ENCODE peak calls at places on chromosomes 4 and X, in ten cellular contexts. One of them, this sample, is unnamed.

GRCh38 chr4:108181704-108182103 is 13.0 kb upstream of the LEF1 start:
- DNase-seq in iris pigment epithelial cell: no peak
- DNase-seq in pulmonary artery endothelial cell: no peak
- DNase-seq in iPS-NIHi11: no peak
- DNase-seq in uterus: no peak
- DNase-seq in fibroblast of lung: no peak
- DNase-seq in stimulated activated CD8-positive, alpha-beta memory T cell treated with anti-CD3 and anti-CD28 coated beads, Interleukin-12 subunit alpha, Interleukin-12 subunit beta, amount 100 ng/mL, for 4 hours: no peak
- DNase-seq in activated CD4-positive, alpha-beta T cell treated with anti-CD3 and anti-CD28 coated beads for 1 hour: no peak
- DNase-seq in endodermal cell: no peak
- DNase-seq in stimulated activated CD4-positive, alpha-beta T cell treated with anti-CD3 and anti-CD28 coated beads, Interleukin-1b, Interleukin-23, amount 100 ng/mL, for 1 hour: no peak
- DNase-seq in this sample: no peak

GRCh38 chr4:99463566-99463965 is 28.4 kb upstream of the ADH7 start:
- DNase-seq in iris pigment epithelial cell: no peak
- DNase-seq in stimulated activated CD8-positive, alpha-beta memory T cell treated with anti-CD3 and anti-CD28 coated beads, Interleukin-12 subunit alpha, Interleukin-12 subunit beta, amount 100 ng/mL, for 4 hours: no peak
- DNase-seq in fibroblast of lung: no peak
- DNase-seq in stimulated activated CD4-positive, alpha-beta T cell treated with anti-CD3 and anti-CD28 coated beads, Interleukin-1b, Interleukin-23, amount 100 ng/mL, for 1 hour: no peak
- DNase-seq in iPS-NIHi11: no peak
- DNase-seq in endodermal cell: no peak
- DNase-seq in activated CD4-positive, alpha-beta T cell treated with anti-CD3 and anti-CD28 coated beads for 1 hour: no peak
- DNase-seq in pulmonary artery endothelial cell: no peak
- DNase-seq in uterus: no peak
- DNase-seq in this sample: no peak

GRCh38 chr4:4637710-4638109 is 95.9 kb upstream of the STX18 start:
- DNase-seq in endodermal cell: no peak
- DNase-seq in iPS-NIHi11: no peak
- DNase-seq in pulmonary artery endothelial cell: no peak
- DNase-seq in iris pigment epithelial cell: no peak
- DNase-seq in uterus: no peak
- DNase-seq in stimulated activated CD4-positive, alpha-beta T cell treated with anti-CD3 and anti-CD28 coated beads, Interleukin-1b, Interleukin-23, amount 100 ng/mL, for 1 hour: no peak
- DNase-seq in fibroblast of lung: no peak
- DNase-seq in activated CD4-positive, alpha-beta T cell treated with anti-CD3 and anti-CD28 coated beads for 1 hour: no peak
- DNase-seq in stimulated activated CD8-positive, alpha-beta memory T cell treated with anti-CD3 and anti-CD28 coated beads, Interleukin-12 subunit alpha, Interleukin-12 subunit beta, amount 100 ng/mL, for 4 hours: no peak
- DNase-seq in this sample: no peak

GRCh38 chr4:168540086-168540864 is 43.4 kb downstream of the PALLD start:
- DNase-seq in stimulated activated CD4-positive, alpha-beta T cell treated with anti-CD3 and anti-CD28 coated beads, Interleukin-1b, Interleukin-23, amount 100 ng/mL, for 1 hour: no peak
- DNase-seq in fibroblast of lung: peak
- DNase-seq in stimulated activated CD8-positive, alpha-beta memory T cell treated with anti-CD3 and anti-CD28 coated beads, Interleukin-12 subunit alpha, Interleukin-12 subunit beta, amount 100 ng/mL, for 4 hours: no peak
- DNase-seq in activated CD4-positive, alpha-beta T cell treated with anti-CD3 and anti-CD28 coated beads for 1 hour: no peak
- DNase-seq in iris pigment epithelial cell: peak
- DNase-seq in uterus: no peak
- DNase-seq in endodermal cell: no peak
- DNase-seq in pulmonary artery endothelial cell: no peak
- DNase-seq in iPS-NIHi11: no peak
- DNase-seq in this sample: peak

GRCh38 chr4:67436742-67437141 is 108.6 kb downstream of the CENPC start:
- DNase-seq in pulmonary artery endothelial cell: no peak
- DNase-seq in endodermal cell: no peak
- DNase-seq in stimulated activated CD8-positive, alpha-beta memory T cell treated with anti-CD3 and anti-CD28 coated beads, Interleukin-12 subunit alpha, Interleukin-12 subunit beta, amount 100 ng/mL, for 4 hours: no peak
- DNase-seq in iPS-NIHi11: no peak
- DNase-seq in activated CD4-positive, alpha-beta T cell treated with anti-CD3 and anti-CD28 coated beads for 1 hour: no peak
- DNase-seq in iris pigment epithelial cell: peak
- DNase-seq in stimulated activated CD4-positive, alpha-beta T cell treated with anti-CD3 and anti-CD28 coated beads, Interleukin-1b, Interleukin-23, amount 100 ng/mL, for 1 hour: no peak
- DNase-seq in fibroblast of lung: peak
- DNase-seq in uterus: no peak
- DNase-seq in this sample: no peak

GRCh38 chrX:82676386-82676785 is 831.7 kb upstream of the POU3F4 start:
- DNase-seq in stimulated activated CD4-positive, alpha-beta T cell treated with anti-CD3 and anti-CD28 coated beads, Interleukin-1b, Interleukin-23, amount 100 ng/mL, for 1 hour: no peak
- DNase-seq in stimulated activated CD8-positive, alpha-beta memory T cell treated with anti-CD3 and anti-CD28 coated beads, Interleukin-12 subunit alpha, Interleukin-12 subunit beta, amount 100 ng/mL, for 4 hours: no peak
- DNase-seq in iris pigment epithelial cell: peak
- DNase-seq in fibroblast of lung: no peak
- DNase-seq in activated CD4-positive, alpha-beta T cell treated with anti-CD3 and anti-CD28 coated beads for 1 hour: no peak
- DNase-seq in pulmonary artery endothelial cell: no peak
- DNase-seq in endodermal cell: no peak
- DNase-seq in iPS-NIHi11: no peak
- DNase-seq in uterus: no peak
- DNase-seq in this sample: no peak

GRCh38 chr4:185780472-185780871 is 31.5 kb downstream of the SORBS2 start:
- DNase-seq in stimulated activated CD8-positive, alpha-beta memory T cell treated with anti-CD3 and anti-CD28 coated beads, Interleukin-12 subunit alpha, Interleukin-12 subunit beta, amount 100 ng/mL, for 4 hours: no peak
- DNase-seq in fibroblast of lung: no peak
- DNase-seq in stimulated activated CD4-positive, alpha-beta T cell treated with anti-CD3 and anti-CD28 coated beads, Interleukin-1b, Interleukin-23, amount 100 ng/mL, for 1 hour: no peak
- DNase-seq in endodermal cell: no peak
- DNase-seq in iris pigment epithelial cell: no peak
- DNase-seq in uterus: no peak
- DNase-seq in iPS-NIHi11: no peak
- DNase-seq in activated CD4-positive, alpha-beta T cell treated with anti-CD3 and anti-CD28 coated beads for 1 hour: no peak
- DNase-seq in pulmonary artery endothelial cell: no peak
- DNase-seq in this sample: no peak

GRCh38 chrX:124573458-124573857 is 227.1 kb downstream of the SH2D1A start:
- DNase-seq in stimulated activated CD8-positive, alpha-beta memory T cell treated with anti-CD3 and anti-CD28 coated beads, Interleukin-12 subunit alpha, Interleukin-12 subunit beta, amount 100 ng/mL, for 4 hours: no peak
- DNase-seq in fibroblast of lung: no peak
- DNase-seq in iPS-NIHi11: no peak
- DNase-seq in endodermal cell: no peak
- DNase-seq in activated CD4-positive, alpha-beta T cell treated with anti-CD3 and anti-CD28 coated beads for 1 hour: no peak
- DNase-seq in pulmonary artery endothelial cell: no peak
- DNase-seq in iris pigment epithelial cell: peak
- DNase-seq in stimulated activated CD4-positive, alpha-beta T cell treated with anti-CD3 and anti-CD28 coated beads, Interleukin-1b, Interleukin-23, amount 100 ng/mL, for 1 hour: no peak
- DNase-seq in uterus: no peak
- DNase-seq in this sample: peak

GRCh38 chrX:70592091-70592490 is 147.5 kb downstream of the DLG3 start:
- DNase-seq in stimulated activated CD8-positive, alpha-beta memory T cell treated with anti-CD3 and anti-CD28 coated beads, Interleukin-12 subunit alpha, Interleukin-12 subunit beta, amount 100 ng/mL, for 4 hours: no peak
- DNase-seq in activated CD4-positive, alpha-beta T cell treated with anti-CD3 and anti-CD28 coated beads for 1 hour: no peak
- DNase-seq in iris pigment epithelial cell: peak
- DNase-seq in pulmonary artery endothelial cell: no peak
- DNase-seq in stimulated activated CD4-positive, alpha-beta T cell treated with anti-CD3 and anti-CD28 coated beads, Interleukin-1b, Interleukin-23, amount 100 ng/mL, for 1 hour: no peak
- DNase-seq in fibroblast of lung: peak
- DNase-seq in uterus: no peak
- DNase-seq in iPS-NIHi11: no peak
- DNase-seq in endodermal cell: no peak
- DNase-seq in this sample: peak

GRCh38 chr4:76854858-76855257 is 43.1 kb downstream of the SOWAHB start:
- DNase-seq in fibroblast of lung: no peak
- DNase-seq in pulmonary artery endothelial cell: no peak
- DNase-seq in activated CD4-positive, alpha-beta T cell treated with anti-CD3 and anti-CD28 coated beads for 1 hour: no peak
- DNase-seq in iPS-NIHi11: no peak
- DNase-seq in iris pigment epithelial cell: no peak
- DNase-seq in stimulated activated CD4-positive, alpha-beta T cell treated with anti-CD3 and anti-CD28 coated beads, Interleukin-1b, Interleukin-23, amount 100 ng/mL, for 1 hour: no peak
- DNase-seq in endodermal cell: no peak
- DNase-seq in stimulated activated CD8-positive, alpha-beta memory T cell treated with anti-CD3 and anti-CD28 coated beads, Interleukin-12 subunit alpha, Interleukin-12 subunit beta, amount 100 ng/mL, for 4 hours: no peak
- DNase-seq in uterus: no peak
- DNase-seq in this sample: no peak

GRCh38 chrX:11100281-11101035 is 10.7 kb upstream of the HCCS start:
- DNase-seq in activated CD4-positive, alpha-beta T cell treated with anti-CD3 and anti-CD28 coated beads for 1 hour: no peak
- DNase-seq in iPS-NIHi11: peak
- DNase-seq in endodermal cell: peak
- DNase-seq in uterus: peak
- DNase-seq in pulmonary artery endothelial cell: no peak
- DNase-seq in fibroblast of lung: peak
- DNase-seq in stimulated activated CD4-positive, alpha-beta T cell treated with anti-CD3 and anti-CD28 coated beads, Interleukin-1b, Interleukin-23, amount 100 ng/mL, for 1 hour: no peak
- DNase-seq in stimulated activated CD8-positive, alpha-beta memory T cell treated with anti-CD3 and anti-CD28 coated beads, Interleukin-12 subunit alpha, Interleukin-12 subunit beta, amount 100 ng/mL, for 4 hours: no peak
- DNase-seq in iris pigment epithelial cell: peak
- DNase-seq in this sample: peak

GRCh38 chr4:110196871-110197420 is 1.5 kb downstream of the ELOVL6 start:
- DNase-seq in fibroblast of lung: peak
- DNase-seq in stimulated activated CD8-positive, alpha-beta memory T cell treated with anti-CD3 and anti-CD28 coated beads, Interleukin-12 subunit alpha, Interleukin-12 subunit beta, amount 100 ng/mL, for 4 hours: peak
- DNase-seq in uterus: no peak
- DNase-seq in stimulated activated CD4-positive, alpha-beta T cell treated with anti-CD3 and anti-CD28 coated beads, Interleukin-1b, Interleukin-23, amount 100 ng/mL, for 1 hour: no peak
- DNase-seq in pulmonary artery endothelial cell: no peak
- DNase-seq in activated CD4-positive, alpha-beta T cell treated with anti-CD3 and anti-CD28 coated beads for 1 hour: peak
- DNase-seq in endodermal cell: no peak
- DNase-seq in iris pigment epithelial cell: peak
- DNase-seq in iPS-NIHi11: peak
- DNase-seq in this sample: peak

GRCh38 chr4:70721747-70722146 is at the start of gene RUFY3:
- DNase-seq in stimulated activated CD8-positive, alpha-beta memory T cell treated with anti-CD3 and anti-CD28 coated beads, Interleukin-12 subunit alpha, Interleukin-12 subunit beta, amount 100 ng/mL, for 4 hours: no peak
- DNase-seq in stimulated activated CD4-positive, alpha-beta T cell treated with anti-CD3 and anti-CD28 coated beads, Interleukin-1b, Interleukin-23, amount 100 ng/mL, for 1 hour: no peak
- DNase-seq in iPS-NIHi11: no peak
- DNase-seq in pulmonary artery endothelial cell: no peak
- DNase-seq in fibroblast of lung: peak
- DNase-seq in uterus: peak
- DNase-seq in activated CD4-positive, alpha-beta T cell treated with anti-CD3 and anti-CD28 coated beads for 1 hour: no peak
- DNase-seq in endodermal cell: no peak
- DNase-seq in iris pigment epithelial cell: peak
- DNase-seq in this sample: peak

GRCh38 chrX:65522739-65523372 is 11.7 kb downstream of the LAS1L start:
- DNase-seq in fibroblast of lung: peak
- DNase-seq in uterus: no peak
- DNase-seq in iris pigment epithelial cell: peak
- DNase-seq in endodermal cell: no peak
- DNase-seq in pulmonary artery endothelial cell: no peak
- DNase-seq in stimulated activated CD8-positive, alpha-beta memory T cell treated with anti-CD3 and anti-CD28 coated beads, Interleukin-12 subunit alpha, Interleukin-12 subunit beta, amount 100 ng/mL, for 4 hours: no peak
- DNase-seq in activated CD4-positive, alpha-beta T cell treated with anti-CD3 and anti-CD28 coated beads for 1 hour: no peak
- DNase-seq in stimulated activated CD4-positive, alpha-beta T cell treated with anti-CD3 and anti-CD28 coated beads, Interleukin-1b, Interleukin-23, amount 100 ng/mL, for 1 hour: no peak
- DNase-seq in iPS-NIHi11: no peak
- DNase-seq in this sample: peak

GRCh38 chr4:139528377-139529005 is 27.5 kb downstream of the SETD7 start:
- DNase-seq in stimulated activated CD8-positive, alpha-beta memory T cell treated with anti-CD3 and anti-CD28 coated beads, Interleukin-12 subunit alpha, Interleukin-12 subunit beta, amount 100 ng/mL, for 4 hours: no peak
- DNase-seq in fibroblast of lung: peak
- DNase-seq in iris pigment epithelial cell: peak
- DNase-seq in iPS-NIHi11: no peak
- DNase-seq in stimulated activated CD4-positive, alpha-beta T cell treated with anti-CD3 and anti-CD28 coated beads, Interleukin-1b, Interleukin-23, amount 100 ng/mL, for 1 hour: no peak
- DNase-seq in activated CD4-positive, alpha-beta T cell treated with anti-CD3 and anti-CD28 coated beads for 1 hour: no peak
- DNase-seq in pulmonary artery endothelial cell: no peak
- DNase-seq in uterus: peak
- DNase-seq in endodermal cell: no peak
- DNase-seq in this sample: peak

GRCh38 chrX:27966955-27967354 is 14.3 kb downstream of the DCAF8L1 start:
- DNase-seq in uterus: no peak
- DNase-seq in stimulated activated CD8-positive, alpha-beta memory T cell treated with anti-CD3 and anti-CD28 coated beads, Interleukin-12 subunit alpha, Interleukin-12 subunit beta, amount 100 ng/mL, for 4 hours: no peak
- DNase-seq in activated CD4-positive, alpha-beta T cell treated with anti-CD3 and anti-CD28 coated beads for 1 hour: no peak
- DNase-seq in fibroblast of lung: peak
- DNase-seq in endodermal cell: no peak
- DNase-seq in pulmonary artery endothelial cell: peak
- DNase-seq in stimulated activated CD4-positive, alpha-beta T cell treated with anti-CD3 and anti-CD28 coated beads, Interleukin-1b, Interleukin-23, amount 100 ng/mL, for 1 hour: no peak
- DNase-seq in iris pigment epithelial cell: peak
- DNase-seq in iPS-NIHi11: no peak
- DNase-seq in this sample: peak

GRCh38 chrX:39133971-39134370 is 332.7 kb downstream of the MID1IP1 start:
- DNase-seq in endodermal cell: peak
- DNase-seq in stimulated activated CD8-positive, alpha-beta memory T cell treated with anti-CD3 and anti-CD28 coated beads, Interleukin-12 subunit alpha, Interleukin-12 subunit beta, amount 100 ng/mL, for 4 hours: no peak
- DNase-seq in fibroblast of lung: no peak
- DNase-seq in activated CD4-positive, alpha-beta T cell treated with anti-CD3 and anti-CD28 coated beads for 1 hour: no peak
- DNase-seq in pulmonary artery endothelial cell: no peak
- DNase-seq in iris pigment epithelial cell: no peak
- DNase-seq in stimulated activated CD4-positive, alpha-beta T cell treated with anti-CD3 and anti-CD28 coated beads, Interleukin-1b, Interleukin-23, amount 100 ng/mL, for 1 hour: no peak
- DNase-seq in uterus: no peak
- DNase-seq in iPS-NIHi11: peak
- DNase-seq in this sample: no peak

GRCh38 chr4:8000247-8000646 is 60.6 kb upstream of the AFAP1 start:
- DNase-seq in stimulated activated CD4-positive, alpha-beta T cell treated with anti-CD3 and anti-CD28 coated beads, Interleukin-1b, Interleukin-23, amount 100 ng/mL, for 1 hour: no peak
- DNase-seq in activated CD4-positive, alpha-beta T cell treated with anti-CD3 and anti-CD28 coated beads for 1 hour: no peak
- DNase-seq in stimulated activated CD8-positive, alpha-beta memory T cell treated with anti-CD3 and anti-CD28 coated beads, Interleukin-12 subunit alpha, Interleukin-12 subunit beta, amount 100 ng/mL, for 4 hours: no peak
- DNase-seq in endodermal cell: no peak
- DNase-seq in iPS-NIHi11: no peak
- DNase-seq in fibroblast of lung: no peak
- DNase-seq in uterus: no peak
- DNase-seq in pulmonary artery endothelial cell: no peak
- DNase-seq in iris pigment epithelial cell: no peak
- DNase-seq in this sample: no peak

GRCh38 chr4:19130836-19131235 is 1109.3 kb upstream of the LCORL start:
- DNase-seq in uterus: no peak
- DNase-seq in stimulated activated CD8-positive, alpha-beta memory T cell treated with anti-CD3 and anti-CD28 coated beads, Interleukin-12 subunit alpha, Interleukin-12 subunit beta, amount 100 ng/mL, for 4 hours: no peak
- DNase-seq in iPS-NIHi11: no peak
- DNase-seq in fibroblast of lung: peak
- DNase-seq in stimulated activated CD4-positive, alpha-beta T cell treated with anti-CD3 and anti-CD28 coated beads, Interleukin-1b, Interleukin-23, amount 100 ng/mL, for 1 hour: no peak
- DNase-seq in endodermal cell: no peak
- DNase-seq in pulmonary artery endothelial cell: no peak
- DNase-seq in activated CD4-positive, alpha-beta T cell treated with anti-CD3 and anti-CD28 coated beads for 1 hour: no peak
- DNase-seq in iris pigment epithelial cell: peak
- DNase-seq in this sample: no peak

GRCh38 chr4:81152839-81153713 is 61.9 kb downstream of the PRKG2 start:
- DNase-seq in iPS-NIHi11: no peak
- DNase-seq in endodermal cell: no peak
- DNase-seq in activated CD4-positive, alpha-beta T cell treated with anti-CD3 and anti-CD28 coated beads for 1 hour: no peak
- DNase-seq in iris pigment epithelial cell: no peak
- DNase-seq in uterus: no peak
- DNase-seq in stimulated activated CD4-positive, alpha-beta T cell treated with anti-CD3 and anti-CD28 coated beads, Interleukin-1b, Interleukin-23, amount 100 ng/mL, for 1 hour: no peak
- DNase-seq in pulmonary artery endothelial cell: no peak
- DNase-seq in stimulated activated CD8-positive, alpha-beta memory T cell treated with anti-CD3 and anti-CD28 coated beads, Interleukin-12 subunit alpha, Interleukin-12 subunit beta, amount 100 ng/mL, for 4 hours: no peak
- DNase-seq in fibroblast of lung: no peak
- DNase-seq in this sample: no peak

GRCh38 chr4:107734120-107734519 is 14.1 kb upstream of the PAPSS1 start:
- DNase-seq in iris pigment epithelial cell: peak
- DNase-seq in fibroblast of lung: no peak
- DNase-seq in stimulated activated CD4-positive, alpha-beta T cell treated with anti-CD3 and anti-CD28 coated beads, Interleukin-1b, Interleukin-23, amount 100 ng/mL, for 1 hour: no peak
- DNase-seq in pulmonary artery endothelial cell: no peak
- DNase-seq in uterus: no peak
- DNase-seq in activated CD4-positive, alpha-beta T cell treated with anti-CD3 and anti-CD28 coated beads for 1 hour: no peak
- DNase-seq in iPS-NIHi11: peak
- DNase-seq in endodermal cell: peak
- DNase-seq in stimulated activated CD8-positive, alpha-beta memory T cell treated with anti-CD3 and anti-CD28 coated beads, Interleukin-12 subunit alpha, Interleukin-12 subunit beta, amount 100 ng/mL, for 4 hours: no peak
- DNase-seq in this sample: no peak

GRCh38 chrX:108415146-108415545 is 23.1 kb downstream of the COL4A6 start:
- DNase-seq in uterus: no peak
- DNase-seq in iPS-NIHi11: no peak
- DNase-seq in stimulated activated CD8-positive, alpha-beta memory T cell treated with anti-CD3 and anti-CD28 coated beads, Interleukin-12 subunit alpha, Interleukin-12 subunit beta, amount 100 ng/mL, for 4 hours: no peak
- DNase-seq in iris pigment epithelial cell: no peak
- DNase-seq in activated CD4-positive, alpha-beta T cell treated with anti-CD3 and anti-CD28 coated beads for 1 hour: no peak
- DNase-seq in endodermal cell: no peak
- DNase-seq in stimulated activated CD4-positive, alpha-beta T cell treated with anti-CD3 and anti-CD28 coated beads, Interleukin-1b, Interleukin-23, amount 100 ng/mL, for 1 hour: no peak
- DNase-seq in fibroblast of lung: no peak
- DNase-seq in pulmonary artery endothelial cell: no peak
- DNase-seq in this sample: no peak

GRCh38 chr4:185210102-185210981 is 944 bp downstream of the SNX25 start:
- DNase-seq in uterus: peak
- DNase-seq in iris pigment epithelial cell: peak
- DNase-seq in endodermal cell: peak
- DNase-seq in activated CD4-positive, alpha-beta T cell treated with anti-CD3 and anti-CD28 coated beads for 1 hour: no peak
- DNase-seq in fibroblast of lung: peak
- DNase-seq in iPS-NIHi11: peak
- DNase-seq in pulmonary artery endothelial cell: no peak
- DNase-seq in stimulated activated CD8-positive, alpha-beta memory T cell treated with anti-CD3 and anti-CD28 coated beads, Interleukin-12 subunit alpha, Interleukin-12 subunit beta, amount 100 ng/mL, for 4 hours: peak
- DNase-seq in stimulated activated CD4-positive, alpha-beta T cell treated with anti-CD3 and anti-CD28 coated beads, Interleukin-1b, Interleukin-23, amount 100 ng/mL, for 1 hour: no peak
- DNase-seq in this sample: peak

GRCh38 chr4:20592666-20593065 is 107.6 kb upstream of the PACRGL start:
- DNase-seq in stimulated activated CD4-positive, alpha-beta T cell treated with anti-CD3 and anti-CD28 coated beads, Interleukin-1b, Interleukin-23, amount 100 ng/mL, for 1 hour: no peak
- DNase-seq in iPS-NIHi11: no peak
- DNase-seq in fibroblast of lung: peak
- DNase-seq in endodermal cell: no peak
- DNase-seq in pulmonary artery endothelial cell: no peak
- DNase-seq in iris pigment epithelial cell: peak
- DNase-seq in activated CD4-positive, alpha-beta T cell treated with anti-CD3 and anti-CD28 coated beads for 1 hour: no peak
- DNase-seq in stimulated activated CD8-positive, alpha-beta memory T cell treated with anti-CD3 and anti-CD28 coated beads, Interleukin-12 subunit alpha, Interleukin-12 subunit beta, amount 100 ng/mL, for 4 hours: no peak
- DNase-seq in uterus: no peak
- DNase-seq in this sample: peak

GRCh38 chr4:2489841-2490552 is 21.1 kb downstream of the RNF4 start:
- DNase-seq in fibroblast of lung: no peak
- DNase-seq in iPS-NIHi11: no peak
- DNase-seq in activated CD4-positive, alpha-beta T cell treated with anti-CD3 and anti-CD28 coated beads for 1 hour: no peak
- DNase-seq in uterus: no peak
- DNase-seq in iris pigment epithelial cell: peak
- DNase-seq in endodermal cell: no peak
- DNase-seq in stimulated activated CD4-positive, alpha-beta T cell treated with anti-CD3 and anti-CD28 coated beads, Interleukin-1b, Interleukin-23, amount 100 ng/mL, for 1 hour: no peak
- DNase-seq in pulmonary artery endothelial cell: no peak
- DNase-seq in stimulated activated CD8-positive, alpha-beta memory T cell treated with anti-CD3 and anti-CD28 coated beads, Interleukin-12 subunit alpha, Interleukin-12 subunit beta, amount 100 ng/mL, for 4 hours: no peak
- DNase-seq in this sample: peak

GRCh38 chr4:156217236-156217635 is 263.6 kb upstream of the CTSO start:
- DNase-seq in iPS-NIHi11: no peak
- DNase-seq in stimulated activated CD8-positive, alpha-beta memory T cell treated with anti-CD3 and anti-CD28 coated beads, Interleukin-12 subunit alpha, Interleukin-12 subunit beta, amount 100 ng/mL, for 4 hours: no peak
- DNase-seq in endodermal cell: no peak
- DNase-seq in iris pigment epithelial cell: no peak
- DNase-seq in stimulated activated CD4-positive, alpha-beta T cell treated with anti-CD3 and anti-CD28 coated beads, Interleukin-1b, Interleukin-23, amount 100 ng/mL, for 1 hour: no peak
- DNase-seq in uterus: no peak
- DNase-seq in pulmonary artery endothelial cell: no peak
- DNase-seq in fibroblast of lung: no peak
- DNase-seq in activated CD4-positive, alpha-beta T cell treated with anti-CD3 and anti-CD28 coated beads for 1 hour: no peak
- DNase-seq in this sample: peak

GRCh38 chrX:140432328-140433025 is 72.4 kb downstream of the SOX3 start:
- DNase-seq in stimulated activated CD8-positive, alpha-beta memory T cell treated with anti-CD3 and anti-CD28 coated beads, Interleukin-12 subunit alpha, Interleukin-12 subunit beta, amount 100 ng/mL, for 4 hours: no peak
- DNase-seq in pulmonary artery endothelial cell: no peak
- DNase-seq in stimulated activated CD4-positive, alpha-beta T cell treated with anti-CD3 and anti-CD28 coated beads, Interleukin-1b, Interleukin-23, amount 100 ng/mL, for 1 hour: no peak
- DNase-seq in endodermal cell: no peak
- DNase-seq in activated CD4-positive, alpha-beta T cell treated with anti-CD3 and anti-CD28 coated beads for 1 hour: no peak
- DNase-seq in iris pigment epithelial cell: no peak
- DNase-seq in iPS-NIHi11: no peak
- DNase-seq in uterus: no peak
- DNase-seq in fibroblast of lung: peak
- DNase-seq in this sample: no peak

This sample was measured in fibroblast of gingiva.